ENCODE peak calls at places on chromosomes 16 and 17, in five cellular contexts. One of them, this sample, is unnamed.

GRCh38 chr17:17052462-17053221 is 10.4 kb downstream of the MPRIP start:
- DNase-seq in AG09319: no peak
- DNase-seq in stimulated activated CD4-positive, alpha-beta T cell treated with anti-CD3 and anti-CD28 coated beads, Interleukin-15, amount 100 ng/mL, for 1 hour: no peak
- DNase-seq in EL: no peak
- DNase-seq in GM23248: no peak
- DNase-seq in this sample: no peak

GRCh38 chr17:62626719-62627218 is 701 bp upstream of the MRC2 start:
- DNase-seq in AG09319: peak
- DNase-seq in stimulated activated CD4-positive, alpha-beta T cell treated with anti-CD3 and anti-CD28 coated beads, Interleukin-15, amount 100 ng/mL, for 1 hour: no peak
- DNase-seq in EL: peak
- DNase-seq in GM23248: peak
- DNase-seq in this sample: peak

GRCh38 chr17:18139949-18140348 is 31.4 kb downstream of the MYO15A start:
- DNase-seq in AG09319: no peak
- DNase-seq in stimulated activated CD4-positive, alpha-beta T cell treated with anti-CD3 and anti-CD28 coated beads, Interleukin-15, amount 100 ng/mL, for 1 hour: no peak
- DNase-seq in EL: peak
- DNase-seq in GM23248: peak
- DNase-seq in this sample: no peak

GRCh38 chr17:54967621-54968258 is 714 bp downstream of the COX11 start:
- DNase-seq in AG09319: no peak
- DNase-seq in stimulated activated CD4-positive, alpha-beta T cell treated with anti-CD3 and anti-CD28 coated beads, Interleukin-15, amount 100 ng/mL, for 1 hour: no peak
- DNase-seq in EL: peak
- DNase-seq in GM23248: peak
- DNase-seq in this sample: no peak

GRCh38 chr17:41505836-41506767 is 690 bp upstream of the KRT13 start:
- DNase-seq in AG09319: no peak
- DNase-seq in stimulated activated CD4-positive, alpha-beta T cell treated with anti-CD3 and anti-CD28 coated beads, Interleukin-15, amount 100 ng/mL, for 1 hour: no peak
- DNase-seq in EL: no peak
- DNase-seq in GM23248: no peak
- DNase-seq in this sample: no peak

GRCh38 chr17:66644311-66644710 is 190.6 kb upstream of the CACNG5 start:
- DNase-seq in AG09319: no peak
- DNase-seq in stimulated activated CD4-positive, alpha-beta T cell treated with anti-CD3 and anti-CD28 coated beads, Interleukin-15, amount 100 ng/mL, for 1 hour: no peak
- DNase-seq in EL: no peak
- DNase-seq in GM23248: no peak
- DNase-seq in this sample: no peak

GRCh38 chr17:75364078-75364477 is 41.4 kb downstream of the GRB2 start:
- DNase-seq in AG09319: peak
- DNase-seq in stimulated activated CD4-positive, alpha-beta T cell treated with anti-CD3 and anti-CD28 coated beads, Interleukin-15, amount 100 ng/mL, for 1 hour: no peak
- DNase-seq in EL: peak
- DNase-seq in GM23248: peak
- DNase-seq in this sample: peak

GRCh38 chr16:57270221-57271062 is 14.0 kb downstream of the PLLP start:
- DNase-seq in AG09319: no peak
- DNase-seq in stimulated activated CD4-positive, alpha-beta T cell treated with anti-CD3 and anti-CD28 coated beads, Interleukin-15, amount 100 ng/mL, for 1 hour: no peak
- DNase-seq in EL: no peak
- DNase-seq in GM23248: no peak
- DNase-seq in this sample: no peak

GRCh38 chr17:67606471-67606870 is 111.3 kb upstream of the NOL11 start:
- DNase-seq in AG09319: no peak
- DNase-seq in stimulated activated CD4-positive, alpha-beta T cell treated with anti-CD3 and anti-CD28 coated beads, Interleukin-15, amount 100 ng/mL, for 1 hour: no peak
- DNase-seq in EL: no peak
- DNase-seq in GM23248: no peak
- DNase-seq in this sample: no peak

GRCh38 chr17:19019041-19019941 is 14.7 kb upstream of the FAM83G start:
- DNase-seq in AG09319: no peak
- DNase-seq in stimulated activated CD4-positive, alpha-beta T cell treated with anti-CD3 and anti-CD28 coated beads, Interleukin-15, amount 100 ng/mL, for 1 hour: no peak
- DNase-seq in EL: no peak
- DNase-seq in GM23248: no peak
- DNase-seq in this sample: no peak

GRCh38 chr17:51673066-51673465 is 412.7 kb downstream of the UTP18 start:
- DNase-seq in AG09319: no peak
- DNase-seq in stimulated activated CD4-positive, alpha-beta T cell treated with anti-CD3 and anti-CD28 coated beads, Interleukin-15, amount 100 ng/mL, for 1 hour: no peak
- DNase-seq in EL: no peak
- DNase-seq in GM23248: no peak
- DNase-seq in this sample: no peak

GRCh38 chr17:48546924-48547838 is 2.3 kb upstream of the HOXB2 start:
- DNase-seq in AG09319: no peak
- DNase-seq in stimulated activated CD4-positive, alpha-beta T cell treated with anti-CD3 and anti-CD28 coated beads, Interleukin-15, amount 100 ng/mL, for 1 hour: no peak
- DNase-seq in EL: no peak
- DNase-seq in GM23248: peak
- DNase-seq in this sample: no peak

GRCh38 chr17:45743626-45744326 is 40.3 kb upstream of the CRHR1 start:
- DNase-seq in AG09319: no peak
- DNase-seq in stimulated activated CD4-positive, alpha-beta T cell treated with anti-CD3 and anti-CD28 coated beads, Interleukin-15, amount 100 ng/mL, for 1 hour: no peak
- DNase-seq in EL: no peak
- DNase-seq in GM23248: no peak
- DNase-seq in this sample: no peak

GRCh38 chr17:36935681-36936454 is 1.4 kb upstream of the LHX1 start:
- DNase-seq in AG09319: no peak
- DNase-seq in stimulated activated CD4-positive, alpha-beta T cell treated with anti-CD3 and anti-CD28 coated beads, Interleukin-15, amount 100 ng/mL, for 1 hour: no peak
- DNase-seq in EL: no peak
- DNase-seq in GM23248: no peak
- DNase-seq in this sample: no peak

GRCh38 chr17:77770331-77771105 is 188.0 kb upstream of the TNRC6C start:
- DNase-seq in AG09319: no peak
- DNase-seq in stimulated activated CD4-positive, alpha-beta T cell treated with anti-CD3 and anti-CD28 coated beads, Interleukin-15, amount 100 ng/mL, for 1 hour: no peak
- DNase-seq in EL: peak
- DNase-seq in GM23248: peak
- DNase-seq in this sample: peak

GRCh38 chr16:89920723-89921122 is 2.1 kb downstream of the MC1R start:
- DNase-seq in AG09319: no peak
- DNase-seq in stimulated activated CD4-positive, alpha-beta T cell treated with anti-CD3 and anti-CD28 coated beads, Interleukin-15, amount 100 ng/mL, for 1 hour: no peak
- DNase-seq in EL: peak
- DNase-seq in GM23248: peak
- DNase-seq in this sample: peak

GRCh38 chr16:64215730-64216129 is 906.1 kb downstream of the CDH11 start:
- DNase-seq in AG09319: no peak
- DNase-seq in stimulated activated CD4-positive, alpha-beta T cell treated with anti-CD3 and anti-CD28 coated beads, Interleukin-15, amount 100 ng/mL, for 1 hour: no peak
- DNase-seq in EL: no peak
- DNase-seq in GM23248: no peak
- DNase-seq in this sample: no peak

GRCh38 chr17:4739122-4740024 is at the start of the genes CXCL16 and ZMYND15:
- DNase-seq in AG09319: no peak
- DNase-seq in stimulated activated CD4-positive, alpha-beta T cell treated with anti-CD3 and anti-CD28 coated beads, Interleukin-15, amount 100 ng/mL, for 1 hour: peak
- DNase-seq in EL: peak
- DNase-seq in GM23248: peak
- DNase-seq in this sample: no peak

GRCh38 chr16:25988089-25988488 is 296.3 kb downstream of the HS3ST4 start:
- DNase-seq in AG09319: no peak
- DNase-seq in stimulated activated CD4-positive, alpha-beta T cell treated with anti-CD3 and anti-CD28 coated beads, Interleukin-15, amount 100 ng/mL, for 1 hour: no peak
- DNase-seq in EL: no peak
- DNase-seq in GM23248: no peak
- DNase-seq in this sample: no peak